ENCODE peak calls at places on chromosomes 16 and 17, in six cellular contexts. O is neural crest cell, S is SK-MEL-5, G is IMR-90, Z is A549, I is M059J. M is an unnamed sample.

GRCh38 chr17:73336613-73337400 is 25.0 kb upstream of the CDC42EP4 start:
- DNase-seq in O (no peak), S (no peak), G (no peak), Z (no peak), I (no peak), M (no peak)

GRCh38 chr17:77247048-77247541 is 106.3 kb downstream of the SEC14L1 start:
- DNase-seq in O (peak; percentile 97), S (peak; percentile 87), G (peak; percentile 59), Z (peak; percentile 82), I (peak; percentile 64), M (peak; percentile 93)

GRCh38 chr17:61388561-61389356 is 10.9 kb upstream of the TBX2 start:
- DNase-seq in O (no peak), S (no peak), G (no peak), Z (no peak), I (no peak), M (no peak)

GRCh38 chr17:67675481-67675880 is 42.3 kb upstream of the NOL11 start:
- DNase-seq in O (no peak), S (no peak), G (no peak), Z (no peak), I (no peak), M (no peak)

GRCh38 chr17:74128456-74128855 is 75.0 kb upstream of the RPL38 start:
- DNase-seq in O (no peak), S (no peak), G (no peak), Z (no peak), I (no peak), M (no peak)

GRCh38 chr17:6429266-6429665 is 5.7 kb downstream of the AIPL1 start:
- DNase-seq in O (no peak), S (no peak), G (no peak), Z (no peak), I (no peak), M (no peak)

GRCh38 chr17:35315283-35315682 is 58.1 kb downstream of the SLFN11 start:
- DNase-seq in O (no peak), S (no peak), G (peak; percentile 85), Z (no peak), I (peak; percentile 90), M (peak; percentile 90)

GRCh38 chr17:76385892-76386786 is 1.7 kb downstream of the SPHK1 start:
- DNase-seq in O (peak; percentile 90), S (peak; percentile 90), G (peak; percentile 78), Z (peak; percentile 98), I (peak; percentile 82), M (peak; percentile 86)

GRCh38 chr17:19546289-19547065 is 12.8 kb downstream of the SLC47A1 start:
- DNase-seq in O (no peak), S (peak; percentile 49), G (no peak), Z (no peak), I (no peak), M (no peak)

GRCh38 chr16:54027126-54027922 is 259.3 kb downstream of the IRX3 start:
- DNase-seq in O (no peak), S (no peak), G (peak; percentile 83), Z (no peak), I (peak; percentile 92), M (peak; percentile 82)

GRCh38 chr17:34269969-34270368 is at the start of gene CCL7:
- DNase-seq in O (no peak), S (no peak), G (peak; percentile 36), Z (no peak), I (peak; percentile 44), M (no peak)

GRCh38 chr16:4298761-4299522 is 16.9 kb upstream of the GLIS2 start:
- DNase-seq in O (no peak), S (no peak), G (peak; percentile 94), Z (peak; percentile 97), I (peak; percentile 92), M (peak; percentile 95)

GRCh38 chr16:60811051-60811608 is 1225.1 kb downstream of the CDH8 start:
- DNase-seq in O (no peak), S (no peak), G (no peak), Z (no peak), I (peak; percentile 28), M (peak; percentile 34)

GRCh38 chr16:67191995-67192681 is at the start of gene E2F4:
- DNase-seq in O (peak; percentile 76), S (peak; percentile 88), G (peak; percentile 92), Z (peak; percentile 90), I (peak; percentile 87), M (peak; percentile 97)

GRCh38 chr17:58060596-58061191 is 22.5 kb upstream of the DYNLL2 start:
- DNase-seq in O (no peak), S (no peak), G (peak; percentile 13), Z (no peak), I (peak; percentile 21), M (peak; percentile 76)

GRCh38 chr16:84720180-84720579 is 20.4 kb downstream of the USP10 start:
- DNase-seq in O (no peak), S (no peak), G (no peak), Z (no peak), I (no peak), M (no peak)

GRCh38 chr16:67311607-67312449 is 14.7 kb downstream of the KCTD19 start:
- DNase-seq in O (no peak), S (peak; percentile 50), G (peak; percentile 100), Z (peak; percentile 92), I (peak; percentile 100), M (peak; percentile 96)

GRCh38 chr17:48840441-48840840 is 9.6 kb downstream of the CALCOCO2 start:
- DNase-seq in O (no peak), S (no peak), G (no peak), Z (no peak), I (no peak), M (peak; percentile 45)

GRCh38 chr17:63790057-63790456 is 16.1 kb downstream of the DDX42 start:
- DNase-seq in O (no peak), S (no peak), G (no peak), Z (no peak), I (no peak), M (no peak)

GRCh38 chr17:77385750-77386501 is 245.2 kb downstream of the SEC14L1 start:
- DNase-seq in O (no peak), S (no peak), G (no peak), Z (no peak), I (peak; percentile 42), M (no peak)

GRCh38 chr16:56669840-56670639 is 426 bp downstream of the MT1H start:
- DNase-seq in O (no peak), S (no peak), G (no peak), Z (no peak), I (no peak), M (no peak)

GRCh38 chr17:4003501-4004421 is 39.5 kb upstream of the ATP2A3 start:
- DNase-seq in O (no peak), S (no peak), G (no peak), Z (no peak), I (peak; percentile 12), M (peak; percentile 18)

GRCh38 chr16:81509404-81509803 is 64.8 kb downstream of the CMIP start:
- DNase-seq in O (no peak), S (no peak), G (no peak), Z (no peak), I (no peak), M (no peak)

GRCh38 chr17:81379523-81379942 is 15.7 kb upstream of the BAHCC1 start:
- DNase-seq in O (no peak), S (peak; percentile 60), G (no peak), Z (no peak), I (peak; percentile 22), M (no peak)

GRCh38 chr16:86078121-86078600 is 179.2 kb downstream of the IRF8 start:
- DNase-seq in O (no peak), S (peak; percentile 70), G (no peak), Z (no peak), I (peak; percentile 59), M (no peak)

GRCh38 chr17:58184308-58184985 is 8.1 kb upstream of the EPX start:
- DNase-seq in O (no peak), S (no peak), G (peak; percentile 47), Z (no peak), I (peak; percentile 87), M (peak; percentile 64)

GRCh38 chr17:7004398-7005253 is 7.8 kb upstream of the RNASEK start:
- DNase-seq in O (peak; percentile 45), S (peak; percentile 88), G (peak; percentile 54), Z (peak; percentile 84), I (peak; percentile 72), M (peak; percentile 73)

GRCh38 chr17:31476525-31477416 is 85.3 kb downstream of the RAB11FIP4 start:
- DNase-seq in O (no peak), S (no peak), G (no peak), Z (no peak), I (no peak), M (no peak)

GRCh38 chr17:28725660-28726395 is at the start of gene TLCD1:
- DNase-seq in O (peak; percentile 67), S (peak; percentile 69), G (peak; percentile 74), Z (peak; percentile 92), I (peak; percentile 75), M (peak; percentile 83)

GRCh38 chr17:50841949-50842354 is 6.6 kb downstream of the WFIKKN2 start:
- DNase-seq in O (peak; percentile 79), S (peak; percentile 78), G (peak; percentile 58), Z (peak; percentile 94), I (peak; percentile 66), M (peak; percentile 87)

GRCh38 chr17:82200743-82201497 is 11.7 kb downstream of the CCDC57 start:
- DNase-seq in O (no peak), S (no peak), G (no peak), Z (no peak), I (no peak), M (no peak)

GRCh38 chr17:72004011-72004427 is 116.8 kb upstream of the SOX9 start:
- DNase-seq in O (no peak), S (no peak), G (no peak), Z (no peak), I (peak; percentile 51), M (no peak)

GRCh38 chr17:77681820-77682219 is 276.7 kb upstream of the TNRC6C start:
- DNase-seq in O (no peak), S (no peak), G (peak; percentile 1), Z (no peak), I (peak; percentile 56), M (peak; percentile 29)